ENCODE peak calls at places on chromosomes 1 and 21, in six cellular contexts. E is upper lobe of left lung, H is KBM-7, T is T-cell, S is NCI-H1436, Q is Daoy. O is an unnamed sample.

GRCh38 chr1:171267391-171267790 is 19.1 kb downstream of the FMO1 start:
- DNase-seq in H (no peak), S (no peak), E (no peak), Q (no peak), T (no peak), O (no peak)

GRCh38 chr1:46477153-46477929 is 12.3 kb upstream of the DMBX1 start:
- DNase-seq in Q (peak), S (peak), H (peak), E (peak), T (peak), O (peak)

GRCh38 chr1:15750924-15751323 is 7.7 kb upstream of the FBLIM1 start:
- DNase-seq in H (no peak), T (no peak), Q (no peak), S (no peak), E (peak), O (no peak)

GRCh38 chr21:42010507-42011493 is 640 bp upstream of the ZBTB21 start:
- DNase-seq in T (no peak), Q (peak), H (peak), E (no peak), S (peak), O (no peak)

GRCh38 chr1:12147116-12147753 is 19.6 kb upstream of the TNFRSF1B start:
- DNase-seq in E (no peak), S (no peak), Q (no peak), H (peak), T (no peak), O (no peak)

GRCh38 chr1:43525995-43526394 is 4.7 kb upstream of the PTPRF start:
- DNase-seq in H (no peak), Q (peak), E (no peak), T (no peak), S (no peak), O (no peak)

GRCh38 chr1:117674521-117675400 is 68.9 kb downstream of the TENT5C start:
- DNase-seq in S (no peak), Q (peak), E (no peak), T (peak), H (peak), O (peak)

GRCh38 chr1:222283147-222283768 is 264.6 kb downstream of the HHIPL2 start:
- DNase-seq in Q (peak), T (no peak), S (no peak), H (no peak), E (peak), O (no peak)

O was measured in immature natural killer cell.